ENCODE peak calls at places on chromosomes 1 and 21, in four cellular contexts. P is K562, F is endothelial cell of umbilical vein, W is IMR-90. E is an unnamed sample. For H3K9me1 and H3K36me3, the result is how much of the 10 kb centered on the place peaks cover.

GRCh38 chr1:221247050-221247449 is 367.8 kb downstream of the HLX start:
- DNase-seq in P (no peak), F (no peak), W (no peak), E (no peak)

GRCh38 chr1:51093566-51093965 is 8.5 kb upstream of the C1orf185 start:
- DNase-seq in P (no peak), F (no peak), W (peak), E (no peak)

GRCh38 chr1:207298666-207299065 is 22.8 kb upstream of the CD55 start:
- DNase-seq in P (no peak), F (peak), W (peak), E (no peak)

GRCh38 chr1:3060601-3061551 is 8.1 kb upstream of the PRDM16 start:
- DNase-seq in P (no peak), F (no peak), W (no peak), E (no peak)

GRCh38 chr1:16019580-16020277 is 1.9 kb upstream of the HSPB7 start:
- DNase-seq in P (no peak), F (no peak), W (peak), E (no peak)

GRCh38 chr1:27557596-27558340 is 46.2 kb downstream of the AHDC1 start:
- DNase-seq in P (peak), F (no peak), W (no peak), E (peak)

GRCh38 chr1:55696891-55697290 is 481.7 kb upstream of the USP24 start:
- DNase-seq in P (no peak), F (no peak), W (peak), E (no peak)

GRCh38 chr1:245121523-245121922 is 33.3 kb upstream of the KIF26B start:
- DNase-seq in P (no peak), F (no peak), W (no peak), E (no peak)

GRCh38 chr1:23423415-23424170 is 955 bp downstream of the TCEA3 start:
- DNase-seq in P (no peak), F (no peak), W (no peak), E (no peak)

GRCh38 chr1:53769780-53770179 is 30.8 kb upstream of the GLIS1 start:
- DNase-seq in P (no peak), F (no peak), W (peak), E (no peak)

GRCh38 chr1:245520611-245521010 is 365.8 kb downstream of the KIF26B start:
- DNase-seq in P (no peak), F (no peak), W (no peak), E (no peak)

GRCh38 chr21:31946236-31946635 is 73.4 kb downstream of the HUNK start:
- DNase-seq in P (no peak), F (no peak), W (peak), E (no peak)

GRCh38 chr1:63835075-63835633 is 61.3 kb downstream of the ROR1 start:
- DNase-seq in P (no peak), F (no peak), W (peak), E (no peak)

GRCh38 chr1:160124709-160125478 is 9.3 kb downstream of the ATP1A2 start:
- DNase-seq in P (no peak), F (no peak), W (peak), E (peak)

GRCh38 chr1:24558902-24559791 is 3.3 kb downstream of the NCMAP start:
- DNase-seq in P (no peak), F (peak), W (peak), E (no peak)

GRCh38 chr1:43719063-43719462 is 11.7 kb downstream of the ST3GAL3 start:
- DNase-seq in P (no peak), F (no peak), W (peak), E (no peak)

GRCh38 chr1:46202975-46203737 is at the start of gene LURAP1:
- DNase-seq in P (peak), F (peak), W (peak), E (no peak)

GRCh38 chr1:95323117-95323516 is 89.1 kb downstream of the RWDD3 start:
- DNase-seq in P (no peak), F (peak), W (no peak), E (no peak)

GRCh38 chr1:87706198-87706597 is 377.5 kb downstream of the LMO4 start:
- DNase-seq in P (no peak), F (no peak), W (peak), E (no peak)

GRCh38 chr1:245461681-245462080 is 306.9 kb downstream of the KIF26B start:
- DNase-seq in P (no peak), F (no peak), W (no peak), E (no peak)

GRCh38 chr1:230797376-230798186 is 50.4 kb downstream of the CAPN9 start:
- DNase-seq in P (peak), F (peak), W (peak), E (no peak)

GRCh38 chr1:235954306-235955283 is 87.9 kb upstream of the LYST start:
- DNase-seq in P (no peak), F (no peak), W (peak), E (no peak)

GRCh38 chr1:57007472-57007871 is 41.7 kb upstream of the C8B start:
- DNase-seq in P (no peak), F (no peak), W (no peak), E (no peak)

GRCh38 chr1:224615861-224616760 is at the start of gene CNIH3:
- DNase-seq in P (no peak), F (no peak), W (peak), E (no peak)

GRCh38 chr1:42168798-42169197 is 4.3 kb upstream of the GUCA2A start:
- DNase-seq in P (no peak), F (no peak), W (no peak), E (no peak)

GRCh38 chr1:19799877-19800804 is at the start of gene TMCO4:
- DNase-seq in P (no peak), F (peak), W (peak), E (no peak)

GRCh38 chr1:163875927-163876320 is 554.2 kb downstream of the NUF2 start:
- DNase-seq in P (no peak), F (no peak), W (peak), E (no peak)

GRCh38 chr1:158248122-158248521 is 6.1 kb upstream of the CD1A start:
- DNase-seq in P (no peak), F (no peak), W (no peak), E (no peak)

GRCh38 chr1:170618418-170618817 is 45.5 kb upstream of the PRRX1 start:
- DNase-seq in P (no peak), F (no peak), W (no peak), E (no peak)

GRCh38 chr1:192632641-192633532 is 3.1 kb upstream of the RGS13 start:
- DNase-seq in P (no peak), F (no peak), W (no peak), E (no peak)

GRCh38 chr21:37337831-37338230 is 28.7 kb upstream of the DYRK1A start:
- DNase-seq in P (no peak), F (no peak), W (no peak), E (no peak)

GRCh38 chr1:30300669-30301068 is 422.7 kb downstream of the MATN1 start:
- DNase-seq in P (no peak), F (no peak), W (no peak), E (no peak)

GRCh38 chr1:11857164-11857853 is 1.4 kb downstream of the NPPB start:
- DNase-seq in P (no peak), F (no peak), W (no peak), E (no peak)

GRCh38 chr1:40508375-40509341 is at the start of gene EXO5:
- DNase-seq in P (peak), F (peak), W (peak), E (no peak)

GRCh38 chr1:198318092-198318491 is 161.3 kb downstream of the NEK7 start:
- DNase-seq in P (no peak), F (no peak), W (no peak), E (no peak)

GRCh38 chr21:28962465-28962864 is 30.2 kb downstream of the LTN1 start:
- DNase-seq in P (no peak), F (peak), W (no peak), E (no peak)

GRCh38 chr1:112507896-112508241 is 896 bp upstream of the WNT2B start:
- DNase-seq in P (peak), F (no peak), W (no peak), E (no peak)

GRCh38 chr1:81439046-81439823 is 361.5 kb upstream of the ADGRL2 start:
- DNase-seq in P (no peak), F (no peak), W (no peak), E (no peak)

DNA sequence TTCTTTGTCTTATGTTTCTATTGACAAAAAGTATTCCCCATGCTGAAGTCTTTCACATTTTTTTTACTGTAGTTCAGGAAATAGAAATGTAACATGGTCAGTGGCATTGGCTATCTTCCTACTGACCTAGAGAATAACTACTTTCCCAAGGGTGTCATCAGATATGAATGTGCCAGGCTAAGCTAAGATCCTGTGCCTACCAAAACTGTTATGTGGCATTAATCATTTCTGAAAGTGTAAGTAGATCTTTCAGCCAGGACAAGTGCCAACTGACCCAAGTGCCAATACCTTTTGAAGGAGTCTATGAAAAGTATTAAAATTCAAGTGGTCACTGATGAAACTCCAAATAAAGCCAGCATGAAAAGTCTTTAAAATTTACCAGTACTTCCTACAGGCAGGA is 165.3 kb downstream of the TNFSF18 start:
- DNase-seq in P (no peak), F (no peak), W (no peak), E (no peak)
- H3K9me1 ChIP-seq in P (under half), F (under half), W (under half), E (under half)

GRCh38 chr1:151570819-151571218 is 30.7 kb downstream of the TUFT1 start:
- DNase-seq in P (no peak), F (no peak), W (no peak), E (peak)
- H3K4me2 ChIP-seq in P (no peak), F (no peak), W (no peak), E (peak)

GRCh38 chr1:200980452-200980772 is 43.1 kb downstream of the KIF21B start:
- DNase-seq in P (no peak), F (no peak), W (no peak), E (no peak)
- H3K36me3 ChIP-seq in P (under half), F (under half), W (under half), E (under half)

DNA sequence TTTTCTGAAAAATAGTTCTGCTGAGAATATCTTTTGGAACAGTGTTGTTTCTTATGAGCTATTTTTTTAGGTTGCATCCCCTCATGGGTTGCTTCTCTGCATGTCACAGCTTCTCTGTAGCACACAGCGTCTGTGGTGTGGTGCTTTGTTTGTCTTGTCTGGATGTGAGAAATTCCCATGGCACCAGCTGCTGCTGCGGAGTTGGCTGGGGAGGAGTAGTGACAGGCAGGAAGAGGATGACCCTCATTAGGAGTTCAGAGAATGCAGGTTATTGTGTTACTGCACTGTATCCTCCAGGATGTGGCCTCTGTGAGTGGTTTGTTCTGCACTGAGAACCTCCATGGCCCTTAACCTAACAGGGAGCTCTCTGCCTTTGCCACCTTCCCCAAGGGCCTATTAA is 64.8 kb downstream of the TSEN15 start:
- DNase-seq in P (no peak), F (peak), W (no peak), E (no peak)
- H3K9me1 ChIP-seq in P (under half), F (under half), W (under half), E (under half)

GRCh38 chr1:58907398-58907797 is 123.6 kb upstream of the JUN start:
- DNase-seq in P (no peak), F (no peak), W (no peak), E (no peak)

GRCh38 chr1:58908539-58909161 is 124.8 kb upstream of the JUN start:
- DNase-seq in P (no peak), F (no peak), W (peak), E (no peak)

GRCh38 chr1:58909162-58909560 is 125.3 kb upstream of the JUN start:
- DNase-seq in P (no peak), F (peak), W (peak), E (peak)

GRCh38 chr1:58911841-58912553 is 128.2 kb upstream of the JUN start:
- DNase-seq in P (no peak), F (peak), W (no peak), E (no peak)

GRCh38 chr1:58909914-58910681 is 126.3 kb upstream of the JUN start:
- DNase-seq in P (no peak), F (no peak), W (no peak), E (no peak)
- H3K4me2 ChIP-seq in P (no peak), F (peak), W (no peak), E (no peak)

DNA sequence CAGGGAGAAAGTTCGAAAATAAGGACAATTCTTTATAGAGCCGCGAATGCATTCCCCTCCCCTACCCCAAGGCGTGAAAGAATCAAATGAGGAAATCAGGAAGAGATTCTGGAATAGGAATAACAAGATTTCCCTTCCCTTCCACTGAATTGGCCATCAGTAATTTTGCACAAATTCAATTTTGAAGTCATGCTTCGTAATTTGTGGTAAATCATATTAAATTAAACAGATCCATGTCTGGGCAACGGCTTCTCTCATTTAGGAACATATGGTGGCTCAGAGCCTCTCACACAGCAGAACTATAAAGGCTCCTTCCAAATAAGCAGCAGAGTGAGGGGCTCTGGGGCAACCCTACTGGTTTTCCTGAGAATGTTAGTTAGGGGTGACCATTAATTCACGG is 152.9 kb downstream of the CLIC6 start:
- DNase-seq in P (no peak), F (no peak), W (no peak), E (no peak)
- H3K36me3 ChIP-seq in P (half or more), F (under half), W (half or more), E (half or more)

DNA sequence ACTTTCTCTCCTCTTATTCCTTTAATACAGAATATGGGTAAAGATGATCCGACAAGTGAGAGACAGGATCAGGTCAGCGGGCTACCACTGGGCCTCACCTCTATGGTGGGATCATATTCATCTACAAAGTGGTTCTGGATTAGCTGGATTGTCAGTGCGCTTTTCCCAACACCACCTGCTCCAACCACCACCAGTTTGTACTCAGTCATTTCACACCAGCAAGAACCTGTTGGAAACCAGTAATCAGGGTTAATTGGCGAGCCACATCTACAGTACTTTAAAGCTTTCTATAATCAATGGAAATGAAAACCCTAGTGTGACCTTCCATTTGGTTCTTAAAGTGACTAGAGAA is 643 bp downstream of the NRAS start:
- DNase-seq in P (peak), F (no peak), W (no peak), E (no peak)
- H3K9me1 ChIP-seq in P (under half), F (under half), W (under half), E (under half)

GRCh38 chr1:226679303-226679702 is 59.8 kb downstream of the ITPKB start:
- DNase-seq in P (no peak), F (no peak), W (no peak), E (no peak)
- H3K4me2 ChIP-seq in P (no peak), F (no peak), W (no peak), E (no peak)

GRCh38 chr1:29167904-29168303 is 13.8 kb downstream of the SRSF4 start:
- DNase-seq in P (no peak), F (no peak), W (no peak), E (no peak)
- H3K36me3 ChIP-seq in P (half or more), F (under half), W (under half), E (under half)

GRCh38 chr21:46570119-46570518 is 34.8 kb downstream of the S100B start:
- DNase-seq in P (peak), F (no peak), W (no peak), E (no peak)
- H3K9me1 ChIP-seq in P (under half), F (under half), W (under half), E (under half)

E was measured in keratinocyte.